ENCODE peak calls at places on chromosomes 3 and 15, in seven cellular contexts. F, A, H, G, J, Z and M are unnamed samples. For H3K9me3, the result is how much of the 10 kb centered on the place peaks cover.

GRCh38 chr15:44666208-44667038 is 3.0 kb upstream of the SPG11 start:
- DNase-seq in F (no peak), A (no peak), H (no peak), G (no peak), J (no peak), Z (no peak), M (no peak)

GRCh38 chr3:155744091-155744625 is 713 bp downstream of the PLCH1 start:
- DNase-seq in F (no peak), A (peak), H (peak), G (peak), J (no peak), Z (peak), M (peak)

GRCh38 chr3:120678331-120678845 is 3.7 kb downstream of the HGD start:
- DNase-seq in F (peak), A (no peak), H (no peak), G (peak), J (no peak), Z (no peak), M (peak)

GRCh38 chr3:42656680-42657610 is 3.4 kb downstream of the ZBTB47 start:
- DNase-seq in F (no peak), A (no peak), H (no peak), G (no peak), J (no peak), Z (peak), M (no peak)

GRCh38 chr3:64341355-64341754 is 116.1 kb upstream of the PRICKLE2 start:
- DNase-seq in F (no peak), A (no peak), H (peak), G (no peak), J (no peak), Z (no peak), M (no peak)

GRCh38 chr15:89551502-89551901 is 23.8 kb upstream of the TICRR start:
- DNase-seq in F (no peak), A (no peak), H (no peak), G (no peak), J (no peak), Z (no peak), M (no peak)

GRCh38 chr3:62888180-62888579 is 13.0 kb upstream of the CADPS start:
- DNase-seq in F (no peak), A (no peak), H (no peak), G (no peak), J (no peak), Z (no peak), M (no peak)

GRCh38 chr3:136464502-136464901 is 214.4 kb downstream of the PCCB start:
- DNase-seq in F (peak), A (no peak), H (no peak), G (no peak), J (no peak), Z (no peak), M (no peak)

GRCh38 chr3:69524826-69525225 is 138.9 kb upstream of the FRMD4B start:
- DNase-seq in F (no peak), A (no peak), H (no peak), G (no peak), J (no peak), Z (no peak), M (no peak)

GRCh38 chr3:185760550-185760949 is 64.3 kb downstream of the IGF2BP2 start:
- DNase-seq in F (no peak), A (no peak), H (no peak), G (no peak), J (no peak), Z (no peak), M (no peak)

GRCh38 chr3:185759523-185759922 is 65.3 kb downstream of the IGF2BP2 start:
- DNase-seq in F (no peak), A (no peak), H (no peak), G (no peak), J (no peak), Z (no peak), M (no peak)

GRCh38 chr3:185757176-185757575 is 67.7 kb downstream of the IGF2BP2 start:
- DNase-seq in F (no peak), A (no peak), H (no peak), G (no peak), J (no peak), Z (no peak), M (no peak)

GRCh38 chr3:185758912-185759311 is 65.9 kb downstream of the IGF2BP2 start:
- DNase-seq in F (no peak), A (no peak), H (no peak), G (no peak), J (no peak), Z (no peak), M (no peak)

GRCh38 chr3:185760091-185760490 is 64.8 kb downstream of the IGF2BP2 start:
- DNase-seq in F (no peak), A (no peak), H (no peak), G (no peak), J (no peak), Z (no peak), M (no peak)
- H3K27ac ChIP-seq in F (no peak), A (no peak), H (peak), G (no peak), J (no peak), Z (no peak), M (no peak)

DNA sequence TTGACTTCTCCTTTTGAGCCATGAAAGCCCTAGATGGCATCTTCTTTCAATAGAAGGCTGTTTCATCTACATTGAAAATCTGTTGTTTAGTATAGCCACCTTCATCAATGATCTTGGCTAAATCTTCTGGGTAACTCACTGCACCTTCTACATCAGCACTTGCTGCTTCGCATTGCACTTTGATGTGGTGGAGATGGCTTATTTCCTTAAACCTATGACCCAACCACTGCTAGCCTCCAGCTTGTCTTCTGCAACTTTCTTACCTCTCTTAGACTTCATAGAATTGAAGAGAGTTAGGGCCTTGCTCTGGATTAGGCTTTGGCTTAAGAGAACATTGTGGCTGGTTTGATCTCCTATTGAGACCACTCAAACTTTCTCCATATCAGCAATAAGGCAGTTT is 189.8 kb downstream of the PLCL2 start:
- DNase-seq in F (no peak), A (no peak), H (no peak), G (no peak), J (no peak), Z (no peak), M (no peak)
- H3K9me3 ChIP-seq in F (under half), A (under half), H (under half), G (under half), J (under half), Z (under half), M (under half)

GRCh38 chr3:72191211-72191960 is 406.4 kb upstream of the PROK2 start:
- DNase-seq in F (no peak), A (no peak), H (no peak), G (no peak), J (no peak), Z (no peak), M (no peak)

GRCh38 chr3:72190050-72190449 is 405.1 kb upstream of the PROK2 start:
- DNase-seq in F (no peak), A (no peak), H (no peak), G (no peak), J (no peak), Z (no peak), M (no peak)

GRCh38 chr3:72193768-72194463 is 409.0 kb upstream of the PROK2 start:
- DNase-seq in F (no peak), A (no peak), H (no peak), G (no peak), J (no peak), Z (no peak), M (peak)

GRCh38 chr3:72194464-72194857 is 409.5 kb upstream of the PROK2 start:
- DNase-seq in F (no peak), A (no peak), H (no peak), G (no peak), J (no peak), Z (no peak), M (no peak)

DNA sequence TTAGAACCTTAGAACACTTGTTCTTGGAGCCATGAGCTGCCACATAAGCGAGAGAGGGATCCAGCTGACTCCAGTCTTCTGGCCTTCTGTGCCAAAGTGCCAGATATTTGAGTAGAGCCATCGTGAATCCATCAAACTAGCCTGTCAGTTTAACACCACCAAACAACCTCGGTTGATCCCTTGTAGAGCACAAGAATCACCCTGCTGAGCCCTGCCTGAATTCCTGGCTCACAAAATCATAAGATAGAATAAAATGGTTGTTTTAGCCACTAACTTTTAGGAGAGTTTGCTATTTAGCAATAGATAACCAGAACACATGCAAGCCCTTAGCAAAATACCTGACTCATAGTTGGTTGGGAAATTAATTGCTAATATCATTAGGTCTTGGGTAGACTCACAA is 407.6 kb upstream of the PROK2 start:
- DNase-seq in F (no peak), A (no peak), H (no peak), G (no peak), J (no peak), Z (no peak), M (no peak)
- H3K27ac ChIP-seq in F (no peak), A (no peak), H (no peak), G (no peak), J (no peak), Z (no peak), M (no peak)

GRCh38 chr3:185129051-185129450 is 23.8 kb downstream of the C3orf70 start:
- DNase-seq in F (no peak), A (no peak), H (no peak), G (no peak), J (no peak), Z (no peak), M (no peak)

GRCh38 chr3:185137821-185138220 is 15.0 kb downstream of the C3orf70 start:
- DNase-seq in F (no peak), A (no peak), H (no peak), G (no peak), J (no peak), Z (no peak), M (no peak)

GRCh38 chr3:185131602-185132256 is 21.1 kb downstream of the C3orf70 start:
- DNase-seq in F (no peak), A (no peak), H (no peak), G (no peak), J (no peak), Z (no peak), M (no peak)

GRCh38 chr3:185134532-185134931 is 18.3 kb downstream of the C3orf70 start:
- DNase-seq in F (no peak), A (no peak), H (no peak), G (no peak), J (no peak), Z (no peak), M (no peak)
- H3K9me3 ChIP-seq in F (under half), A (under half), H (under half), G (under half), J (under half), Z (under half), M (under half)

GRCh38 chr3:50573566-50574279 is 4.4 kb downstream of the HEMK1 start:
- DNase-seq in F (no peak), A (no peak), H (no peak), G (no peak), J (no peak), Z (no peak), M (no peak)
- H3K27ac ChIP-seq in F (no peak), A (no peak), H (no peak), G (no peak), J (no peak), Z (no peak), M (no peak)

DNA sequence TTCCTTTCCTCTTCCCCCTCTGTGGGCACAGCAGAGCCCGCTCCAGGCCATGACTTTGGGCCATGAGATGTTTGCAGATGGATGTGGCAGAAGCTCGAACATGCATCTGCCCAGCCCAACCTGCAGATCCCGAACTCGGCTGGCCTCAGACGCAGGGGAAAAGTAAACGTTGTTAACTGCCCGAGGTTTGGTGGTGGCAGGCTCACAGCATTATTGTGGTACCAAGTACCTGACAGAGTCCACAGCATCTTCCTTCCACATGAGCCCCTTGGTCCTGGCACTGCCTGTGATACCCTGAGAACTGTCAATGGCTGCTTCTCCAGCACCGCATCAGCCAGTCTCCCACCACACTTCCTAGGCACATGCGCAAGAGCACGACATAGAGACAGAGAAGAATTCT is 424.3 kb downstream of the OCA2 start:
- DNase-seq in F (no peak), A (no peak), H (no peak), G (no peak), J (no peak), Z (no peak), M (no peak)
- H3K9me3 ChIP-seq in F (under half), A (under half), H (under half), G (under half), J (under half), Z (under half), M (under half)

GRCh38 chr15:43516801-43517353 is 531 bp upstream of the MAP1A start:
- DNase-seq in F (no peak), A (no peak), H (no peak), G (no peak), J (no peak), Z (peak), M (peak)

GRCh38 chr15:43516185-43516584 is 1.2 kb upstream of the MAP1A start:
- DNase-seq in F (no peak), A (peak), H (peak), G (no peak), J (no peak), Z (no peak), M (peak)

GRCh38 chr15:43517354-43518072 is at the start of gene MAP1A:
- DNase-seq in F (no peak), A (peak), H (peak), G (no peak), J (no peak), Z (peak), M (peak)

GRCh38 chr15:43514241-43515057 is 3.0 kb upstream of the MAP1A start:
- DNase-seq in F (no peak), A (peak), H (no peak), G (no peak), J (peak), Z (peak), M (peak)

DNA sequence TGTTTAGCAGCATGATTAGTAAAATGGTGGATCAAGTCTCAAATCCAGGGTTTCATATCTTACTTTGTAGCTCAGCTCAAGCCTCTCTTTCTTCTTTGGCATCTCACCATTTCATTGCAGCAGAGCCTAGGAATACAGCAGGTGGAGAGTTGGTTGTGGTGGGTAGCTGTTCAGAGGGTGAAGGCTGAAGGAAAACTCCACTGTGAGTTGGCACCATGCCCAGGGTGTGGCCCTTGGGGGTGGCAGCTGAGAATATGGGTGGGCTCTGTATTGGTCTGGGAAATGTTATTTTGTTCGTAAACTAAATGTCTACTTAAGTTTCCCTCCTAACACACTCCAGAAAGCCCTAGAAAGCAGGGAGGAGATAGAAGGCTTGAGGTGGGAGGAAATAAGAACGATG is 1.7 kb upstream of the MAP1A start:
- DNase-seq in F (no peak), A (no peak), H (no peak), G (no peak), J (no peak), Z (no peak), M (no peak)
- H3K27ac ChIP-seq in F (peak), A (peak), H (peak), G (no peak), J (no peak), Z (no peak), M (peak)

GRCh38 chr15:47326934-47327333 is 390.4 kb upstream of the SEMA6D start:
- DNase-seq in F (no peak), A (no peak), H (no peak), G (no peak), J (peak), Z (no peak), M (no peak)
- H3K9me3 ChIP-seq in F (under half), A (under half), H (under half), G (under half), J (under half), Z (under half), M (under half)

GRCh38 chr3:194527726-194528125 is 40.9 kb upstream of the ATP13A3 start:
- DNase-seq in F (no peak), A (no peak), H (no peak), G (no peak), J (no peak), Z (no peak), M (no peak)
- H3K27ac ChIP-seq in F (peak), A (no peak), H (no peak), G (peak), J (no peak), Z (no peak), M (peak)